ENCODE peak calls at places on chromosomes 7 and 10, in seven cellular contexts. R, D, A, Y, O, Z and C are unnamed samples. For H3K4me1, the result is how much of the 10 kb centered on the place peaks cover.

GRCh38 chr7:31074403-31074802 is 22.3 kb downstream of the ADCYAP1R1 start:
- DNase-seq in A (no peak), D (no peak), Z (peak), R (no peak), Y (peak), O (no peak), C (peak)

GRCh38 chr7:131111081-131111576 is 216.5 kb upstream of the MKLN1 start:
- DNase-seq in D (no peak), A (peak), R (peak), O (no peak), Z (no peak), Y (peak), C (no peak)

GRCh38 chr10:2980791-2981360 is 86.5 kb upstream of the PFKP start:
- DNase-seq in D (no peak), A (peak), R (no peak), O (no peak), Z (no peak), Y (no peak), C (no peak)

GRCh38 chr7:80699030-80699638 is 60.7 kb downstream of the CD36 start:
- DNase-seq in A (peak), O (no peak), Z (no peak), R (no peak), D (no peak), Y (no peak), C (no peak)

GRCh38 chr10:127871631-127872010 is 21.1 kb downstream of the CLRN3 start:
- DNase-seq in R (no peak), D (no peak), O (no peak), Y (no peak), A (no peak), Z (no peak), C (no peak)

GRCh38 chr7:131726680-131727079 is 170.3 kb upstream of the PODXL start:
- DNase-seq in D (no peak), Z (no peak), O (no peak), A (no peak), R (no peak), Y (no peak), C (no peak)

GRCh38 chr10:2949948-2950354 is 117.4 kb upstream of the PFKP start:
- DNase-seq in D (no peak), Y (no peak), A (peak), O (no peak), R (no peak), Z (no peak), C (no peak)

GRCh38 chr7:27203378-27203953 is 3.6 kb upstream of the HOXA13 start:
- DNase-seq in D (no peak), A (no peak), R (no peak), Y (no peak), Z (peak), O (no peak), C (peak)

DNA sequence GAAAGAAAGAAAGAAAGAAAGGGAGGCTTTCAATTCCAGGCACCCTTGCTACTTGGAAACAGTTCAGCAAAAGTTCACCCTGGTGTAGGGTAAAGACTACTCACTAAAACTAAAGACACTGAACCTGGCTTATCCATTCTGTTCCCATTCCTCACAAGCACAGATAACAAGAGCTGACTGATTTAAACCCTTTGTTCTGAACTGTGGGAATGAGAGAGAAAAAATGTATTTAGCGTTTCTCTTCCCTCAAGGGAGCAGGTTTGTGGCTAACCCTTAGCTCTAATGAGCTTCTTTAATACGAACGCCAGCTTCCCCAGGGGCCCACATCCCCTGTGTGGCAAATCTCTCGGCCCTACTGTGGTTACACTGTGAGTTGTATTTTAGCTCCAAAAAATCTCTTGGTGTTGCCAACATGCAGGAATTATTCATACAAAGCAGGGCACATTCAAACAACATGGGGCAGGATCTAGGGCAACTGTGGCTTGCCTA is 23.3 kb downstream of the PRTFDC1 start:
- DNase-seq in Z (no peak), A (peak), Y (no peak), R (no peak), O (no peak), D (no peak), C (no peak)
- TF ChIP-seq CTCF in Z (no peak), A (no peak), Y (no peak), R (no peak), O (no peak), D (no peak), C (no peak)

GRCh38 chr7:67765481-67765880 is 768.8 kb downstream of the TYW1 start:
- DNase-seq in R (no peak), Z (no peak), Y (no peak), D (no peak), A (no peak), O (no peak), C (no peak)
- H3K4me3 ChIP-seq in R (no peak), Z (no peak), Y (no peak), D (no peak), A (no peak), O (no peak), C (no peak)

GRCh38 chr10:52571516-52572182 is 200.9 kb downstream of the MBL2 start:
- DNase-seq in Z (no peak), O (no peak), R (no peak), D (no peak), A (no peak), Y (no peak), C (no peak)

GRCh38 chr10:52568309-52568708 is 204.3 kb downstream of the MBL2 start:
- DNase-seq in A (no peak), R (no peak), D (no peak), Z (no peak), Y (no peak), O (no peak), C (no peak)

GRCh38 chr10:52573347-52573746 is 199.2 kb downstream of the MBL2 start:
- DNase-seq in A (no peak), Z (no peak), R (no peak), D (no peak), Y (no peak), O (no peak), C (no peak)

GRCh38 chr10:52571018-52571417 is 201.6 kb downstream of the MBL2 start:
- DNase-seq in A (no peak), O (no peak), Y (no peak), D (no peak), R (no peak), Z (no peak), C (no peak)

GRCh38 chr10:52570490-52570889 is 202.1 kb downstream of the MBL2 start:
- DNase-seq in O (no peak), Y (no peak), D (no peak), A (no peak), Z (no peak), R (no peak), C (no peak)
- H3K4me1 ChIP-seq in O (under half), Y (under half), D (under half), A (under half), Z (under half), R (under half), C (under half)

GRCh38 chr7:123352226-123352550 is 152.4 kb upstream of the SLC13A1 start:
- DNase-seq in D (no peak), A (no peak), Z (no peak), R (no peak), Y (no peak), O (no peak), C (no peak)

GRCh38 chr7:123351506-123352225 is 151.9 kb upstream of the SLC13A1 start:
- DNase-seq in O (no peak), D (no peak), Z (no peak), R (no peak), A (no peak), Y (no peak), C (no peak)

GRCh38 chr7:123352957-123353356 is 153.2 kb upstream of the SLC13A1 start:
- DNase-seq in A (no peak), O (no peak), Z (no peak), R (no peak), Y (no peak), D (no peak), C (no peak)

GRCh38 chr7:123351027-123351426 is 151.3 kb upstream of the SLC13A1 start:
- DNase-seq in Y (no peak), Z (no peak), R (no peak), A (no peak), O (no peak), D (no peak), C (no peak)

DNA sequence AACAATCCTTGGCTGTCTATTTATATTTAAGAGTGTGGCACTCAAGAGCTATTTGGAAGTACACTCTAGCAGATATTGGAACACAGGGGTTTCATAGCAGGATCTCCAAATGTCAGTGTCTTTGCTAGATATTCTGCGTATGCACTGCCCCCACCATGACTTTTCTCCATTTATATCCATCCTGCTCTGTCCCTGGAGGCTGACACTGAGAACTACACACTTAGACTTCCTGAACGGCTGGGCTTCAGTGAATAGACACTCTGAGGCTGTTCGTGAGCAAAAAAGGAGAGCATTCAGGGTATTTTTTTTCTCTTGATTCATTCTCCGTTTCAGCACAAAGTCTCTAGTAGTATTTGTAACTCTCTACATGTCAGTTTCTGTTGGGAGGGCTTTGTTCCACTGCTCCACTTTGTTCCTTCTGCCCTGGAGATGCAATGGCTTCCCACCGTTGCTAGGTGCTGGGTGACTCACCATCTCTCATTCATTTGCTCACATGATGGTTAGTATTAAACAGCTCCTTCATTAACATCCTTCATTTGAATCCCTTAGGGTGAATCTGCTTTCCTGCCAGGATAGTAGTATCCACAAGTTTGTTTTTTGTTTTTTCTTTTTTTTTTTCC is 155.9 kb upstream of the SLC13A1 start:
- DNase-seq in A (peak), R (no peak), Y (no peak), Z (no peak), O (no peak), D (no peak), C (no peak)
- TF ChIP-seq CTCF in A (no peak), R (no peak), Y (no peak), Z (no peak), O (no peak), D (no peak), C (no peak)

GRCh38 chr10:114768394-114768786 is 53.2 kb upstream of the FHIP2A start:
- DNase-seq in A (no peak), O (no peak), D (no peak), R (peak), Y (no peak), Z (no peak), C (no peak)
- H3K4me3 ChIP-seq in A (peak), O (peak), D (peak), R (no peak), Y (peak), Z (peak), C (peak)